ENCODE peak calls at places on chromosomes 6 and 20, in five cellular contexts. B, M, K, J and E are unnamed samples.

GRCh38 chr6:75755704-75756103 is 6.7 kb downstream of the MYO6 start:
- DNase-seq in B (no peak), M (no peak), K (no peak), J (no peak), E (no peak)

GRCh38 chr20:47456952-47457724 is 44.5 kb upstream of the NCOA3 start:
- DNase-seq in B (no peak), M (peak), K (no peak), J (no peak), E (no peak)

GRCh38 chr6:31143148-31143547 is 4.3 kb upstream of the PSORS1C2 start:
- DNase-seq in B (peak), M (peak), K (peak), J (no peak), E (peak)

GRCh38 chr20:16785221-16785620 is 37.1 kb downstream of the OTOR start:
- DNase-seq in B (no peak), M (peak), K (no peak), J (no peak), E (no peak)

GRCh38 chr6:21595265-21595950 is 1.9 kb downstream of the SOX4 start:
- DNase-seq in B (peak), M (peak), K (peak), J (peak), E (peak)

GRCh38 chr6:73652637-73653570 is 888 bp downstream of the SLC17A5 start:
- DNase-seq in B (peak), M (peak), K (peak), J (peak), E (peak)

GRCh38 chr6:153170511-153170910 is 39.4 kb upstream of the RGS17 start:
- DNase-seq in B (no peak), M (peak), K (no peak), J (no peak), E (no peak)

GRCh38 chr6:142570221-142570671 is 268.4 kb downstream of the ADGRG6 start:
- DNase-seq in B (no peak), M (peak), K (peak), J (no peak), E (no peak)

GRCh38 chr6:143598466-143599080 is 79.2 kb upstream of the PHACTR2 start:
- DNase-seq in B (no peak), M (no peak), K (no peak), J (peak), E (no peak)

GRCh38 chr20:36875702-36876472 is at the start of gene TLDC2:
- DNase-seq in B (peak), M (no peak), K (peak), J (no peak), E (no peak)

GRCh38 chr6:1347187-1347560 is 35.3 kb downstream of the FOXQ1 start:
- DNase-seq in B (no peak), M (no peak), K (no peak), J (no peak), E (no peak)

GRCh38 chr6:5361371-5361770 is 100.1 kb downstream of the FARS2 start:
- DNase-seq in B (no peak), M (peak), K (no peak), J (no peak), E (no peak)

GRCh38 chr6:50925981-50926380 is 107.3 kb downstream of the TFAP2B start:
- DNase-seq in B (no peak), M (no peak), K (no peak), J (no peak), E (no peak)

GRCh38 chr6:87623248-87623647 is 33.3 kb downstream of the ORC3 start:
- DNase-seq in B (no peak), M (peak), K (peak), J (no peak), E (no peak)

GRCh38 chr6:16430661-16431089 is 192.3 kb downstream of the GMPR start:
- DNase-seq in B (no peak), M (peak), K (peak), J (no peak), E (no peak)

GRCh38 chr6:105781248-105781647 is 304.9 kb upstream of the PRDM1 start:
- DNase-seq in B (no peak), M (no peak), K (peak), J (no peak), E (no peak)

GRCh38 chr6:56491606-56492328 is 150.9 kb downstream of the DST start:
- DNase-seq in B (no peak), M (no peak), K (no peak), J (no peak), E (no peak)

GRCh38 chr6:16690244-16691142 is 70.8 kb downstream of the ATXN1 start:
- DNase-seq in B (no peak), M (peak), K (no peak), J (peak), E (no peak)

GRCh38 chr6:162463573-162463972 is 264.0 kb downstream of the PRKN start:
- DNase-seq in B (no peak), M (no peak), K (no peak), J (no peak), E (no peak)

GRCh38 chr6:109358204-109358603 is 24.1 kb downstream of the CD164 start:
- DNase-seq in B (no peak), M (no peak), K (no peak), J (no peak), E (no peak)

GRCh38 chr20:1391640-1392442 is 1.0 kb downstream of the FKBP1A start:
- DNase-seq in B (no peak), M (no peak), K (peak), J (no peak), E (peak)

GRCh38 chr6:36674942-36675341 is 3.6 kb upstream of the CDKN1A start:
- DNase-seq in B (no peak), M (no peak), K (no peak), J (no peak), E (no peak)

GRCh38 chr6:135182993-135183531 is 2.0 kb downstream of the MYB start:
- DNase-seq in B (no peak), M (no peak), K (peak), J (peak), E (peak)

GRCh38 chr6:152146385-152146784 is 338.9 kb downstream of the ESR1 start:
- DNase-seq in B (no peak), M (peak), K (no peak), J (no peak), E (no peak)

GRCh38 chr6:128600397-128600951 is 80.1 kb upstream of the PTPRK start:
- DNase-seq in B (no peak), M (peak), K (peak), J (no peak), E (peak)

GRCh38 chr20:50815162-50815989 is 20.5 kb downstream of the BCAS4 start:
- DNase-seq in B (no peak), M (peak), K (no peak), J (no peak), E (no peak)

GRCh38 chr6:118562959-118563358 is 14.9 kb downstream of the PLN start:
- DNase-seq in B (no peak), M (peak), K (no peak), J (no peak), E (no peak)

GRCh38 chr6:45613678-45614077 is 235.9 kb upstream of the SUPT3H start:
- DNase-seq in B (peak), M (peak), K (peak), J (no peak), E (no peak)

GRCh38 chr20:1816384-1817381 is 78.5 kb upstream of the SIRPA start:
- DNase-seq in B (no peak), M (peak), K (no peak), J (no peak), E (no peak)

GRCh38 chr20:60010689-60011417 is 52.6 kb downstream of the CDH26 start:
- DNase-seq in B (no peak), M (no peak), K (no peak), J (no peak), E (no peak)

GRCh38 chr20:60011512-60012507 is 53.6 kb downstream of the CDH26 start:
- DNase-seq in B (no peak), M (no peak), K (no peak), J (no peak), E (no peak)

GRCh38 chr20:60008130-60008808 is 50.0 kb downstream of the CDH26 start:
- DNase-seq in B (no peak), M (no peak), K (no peak), J (no peak), E (no peak)

GRCh38 chr20:60009318-60009717 is 51.1 kb downstream of the CDH26 start:
- DNase-seq in B (no peak), M (no peak), K (no peak), J (no peak), E (no peak)

DNA sequence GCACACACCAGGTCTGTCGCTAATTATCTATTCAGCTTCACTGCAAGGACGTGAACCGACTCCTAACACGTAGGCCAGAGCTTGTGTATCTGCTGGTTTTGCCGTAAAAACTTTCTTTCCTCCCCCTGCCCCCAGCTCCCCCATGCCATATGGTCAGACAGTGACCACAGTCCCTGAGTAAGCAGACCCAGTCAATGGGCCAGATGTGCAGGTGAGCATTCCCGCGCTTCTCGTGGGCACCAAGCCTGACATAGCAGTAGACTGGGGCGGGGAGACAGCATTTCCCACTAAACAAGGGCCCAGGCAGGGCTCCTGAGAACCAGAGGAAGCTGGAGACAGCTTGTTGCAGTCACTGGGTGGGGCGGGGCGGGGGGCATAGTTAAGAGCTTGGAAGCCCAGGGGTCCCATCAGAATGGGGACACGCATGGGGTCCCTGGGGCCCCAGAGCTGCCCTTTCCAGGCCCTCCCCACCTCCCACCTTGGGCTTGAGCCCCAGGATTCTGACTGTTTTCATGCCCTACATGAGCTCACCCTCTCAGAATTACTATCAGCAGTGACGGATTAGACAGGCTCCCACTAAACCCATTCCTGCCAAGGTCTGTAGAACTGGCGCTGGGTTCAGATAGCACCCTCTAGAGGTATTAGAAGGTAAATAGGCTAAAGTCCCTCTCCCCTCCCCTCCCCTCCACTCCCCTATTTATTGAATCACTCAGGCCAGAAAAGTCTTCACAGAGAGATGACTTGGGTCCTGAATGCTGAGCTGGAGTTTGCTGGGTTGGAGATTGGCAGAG is 51.8 kb downstream of the CDH26 start:
- DNase-seq in B (no peak), M (no peak), K (no peak), J (no peak), E (no peak)
- TF ChIP-seq CTCF in B (no peak), M (no peak), K (peak), J (no peak), E (peak)

DNA sequence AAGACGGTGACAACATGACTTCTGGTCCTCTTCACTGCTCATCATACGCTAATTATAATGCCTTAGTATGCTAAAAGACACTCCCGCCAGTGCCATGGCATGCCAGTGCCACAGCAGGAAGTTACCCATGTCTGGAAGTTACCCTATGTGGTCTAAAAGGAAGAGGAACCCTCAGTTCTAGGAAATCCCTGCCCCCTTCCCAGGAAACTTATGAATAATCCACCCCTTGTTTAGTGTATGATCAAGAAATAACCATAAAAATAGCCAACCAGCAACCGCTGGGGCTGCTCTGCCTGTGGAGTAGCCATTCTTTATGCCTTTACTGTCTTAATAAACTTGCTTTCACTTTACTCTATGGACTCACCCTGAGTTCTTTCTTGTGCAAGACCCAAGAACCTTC is 15.8 kb upstream of the SERPINB9 start:
- DNase-seq in B (no peak), M (no peak), K (no peak), J (no peak), E (no peak)
- TF ChIP-seq CTCF in B (no peak), M (no peak), K (no peak), J (no peak), E (no peak)

DNA sequence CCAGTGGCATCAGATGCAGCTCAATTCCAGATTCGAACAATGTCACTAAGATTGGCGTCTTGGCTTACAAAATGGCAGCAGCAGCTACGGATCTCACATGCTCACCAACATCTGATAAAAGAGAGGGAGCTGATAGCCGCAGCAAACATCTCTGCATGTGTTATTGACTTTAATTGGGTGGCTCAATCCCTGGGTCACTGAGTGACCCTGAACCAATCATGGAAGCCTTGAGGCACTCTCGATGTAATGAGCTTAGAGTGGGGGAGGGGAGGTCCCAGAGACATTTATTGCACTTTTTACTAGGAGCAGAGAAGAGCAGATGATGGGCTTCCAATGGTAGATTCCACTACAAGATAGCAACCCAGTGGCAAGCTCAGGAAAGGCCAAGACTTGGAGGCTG is 238.7 kb downstream of the BMP7 start:
- DNase-seq in B (no peak), M (no peak), K (no peak), J (no peak), E (no peak)
- TF ChIP-seq CTCF in B (no peak), M (no peak), K (no peak), J (no peak), E (no peak)

DNA sequence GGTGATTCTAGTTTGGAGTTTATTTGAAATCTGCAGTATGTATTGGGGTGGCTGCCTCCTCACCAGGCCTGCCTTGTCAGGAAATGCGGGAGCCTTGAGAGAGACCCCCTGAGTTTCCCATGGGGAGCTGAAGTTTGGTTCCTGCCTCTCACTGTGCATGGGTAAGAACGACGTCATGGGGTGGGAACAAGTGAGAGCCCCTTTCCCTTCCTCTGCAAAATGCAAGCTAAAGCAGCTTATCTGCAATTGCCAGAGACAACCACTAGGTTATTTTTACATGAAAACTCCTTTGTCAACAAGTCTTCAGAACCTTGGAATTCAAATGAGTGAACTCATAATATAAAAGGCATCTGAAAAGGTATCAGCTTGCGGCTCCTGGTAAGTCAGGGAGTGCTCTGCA is 58.4 kb downstream of the TMEM170B start:
- DNase-seq in B (no peak), M (no peak), K (no peak), J (no peak), E (peak)
- TF ChIP-seq CTCF in B (no peak), M (no peak), K (peak), J (no peak), E (peak)